ENCODE peak calls at places on chromosome 3, in eight cellular contexts. J, F, A, V, T, K, X and B are unnamed samples.

GRCh38 chr3:30286007-30286669 is 320.3 kb upstream of the TGFBR2 start:
- DNase-seq in V (no peak), X (no peak), F (peak; percentile 90), K (no peak), A (peak; percentile 99), J (no peak), T (no peak), B (peak; percentile 96)

GRCh38 chr3:191260431-191261303 is 61.6 kb downstream of the OSTN start:
- DNase-seq in A (no peak), K (no peak), T (no peak), J (no peak), F (no peak), V (no peak), X (no peak), B (no peak)

GRCh38 chr3:186380622-186381380 is 18.8 kb upstream of the DGKG start:
- DNase-seq in T (no peak), J (no peak), X (no peak), F (no peak), A (no peak), V (no peak), K (no peak), B (peak; percentile 75)

GRCh38 chr3:184262166-184262926 is 993 bp upstream of the CAMK2N2 start:
- DNase-seq in X (no peak), A (no peak), F (no peak), K (no peak), J (no peak), V (no peak), T (no peak), B (no peak)

GRCh38 chr3:82796765-82797164 is 1035.3 kb upstream of the GBE1 start:
- DNase-seq in F (no peak), A (no peak), X (no peak), J (no peak), K (no peak), T (no peak), V (no peak), B (no peak)

GRCh38 chr3:172201136-172201989 is 162.0 kb downstream of the FNDC3B start:
- DNase-seq in K (peak; percentile 19), T (no peak), X (no peak), J (no peak), V (no peak), A (peak; percentile 99), F (peak; percentile 77), B (peak; percentile 42)

GRCh38 chr3:81496407-81497104 is 264.9 kb downstream of the GBE1 start:
- DNase-seq in T (no peak), J (no peak), F (no peak), X (no peak), K (no peak), V (no peak), A (no peak), B (no peak)

GRCh38 chr3:22537560-22537959 is 665.6 kb upstream of the UBE2E2 start:
- DNase-seq in T (no peak), A (no peak), K (no peak), X (no peak), V (no peak), F (no peak), J (no peak), B (no peak)

GRCh38 chr3:123799544-123800351 is 84.4 kb downstream of the MYLK start:
- DNase-seq in X (no peak), V (no peak), A (no peak), J (no peak), F (no peak), T (no peak), K (no peak), B (peak; percentile 90)

GRCh38 chr3:188947983-188948657 is 223.7 kb upstream of the TPRG1 start:
- DNase-seq in X (no peak), F (peak; percentile 69), J (no peak), V (no peak), T (no peak), K (peak; percentile 55), A (peak; percentile 98), B (no peak)

GRCh38 chr3:129047553-129047839 is 13.1 kb upstream of the GP9 start:
- DNase-seq in V (no peak), F (no peak), J (no peak), T (no peak), X (no peak), A (no peak), K (no peak), B (no peak)